ENCODE peak calls at places on chromosomes 16 and 17, in seven cellular contexts. I is LoVo; X is WTC11; K is NCI-H460; H is GM06990; D is activated T-helper 9 cell treated with anti-CD3 and anti-CD28 coated beads, Interleukin-2, amount 50 U/mL, for 16 hours; V is HuH-7. C is an unnamed sample.

GRCh38 chr16:85126731-85127662 is 14.7 kb upstream of the CIBAR2 start:
- DNase-seq in I (no peak), X (peak), K (no peak), H (no peak), D (no peak), V (no peak), C (peak)

GRCh38 chr17:50266384-50267073 is 7.7 kb upstream of the TMEM92 start:
- DNase-seq in I (no peak), X (no peak), K (no peak), H (no peak), D (no peak), V (peak), C (no peak)

GRCh38 chr17:45279898-45280297 is 18.0 kb upstream of the SPATA32 start:
- DNase-seq in I (no peak), X (no peak), K (no peak), H (no peak), D (no peak), V (no peak), C (no peak)

GRCh38 chr16:11524098-11524760 is 62.5 kb downstream of the LITAF start:
- DNase-seq in I (no peak), X (no peak), K (no peak), H (no peak), D (no peak), V (no peak), C (no peak)

GRCh38 chr17:6755281-6755680 is 565 bp upstream of the XAF1 start:
- DNase-seq in I (peak), X (no peak), K (no peak), H (no peak), D (no peak), V (no peak), C (no peak)

GRCh38 chr16:53372942-53373871 is 61.1 kb upstream of the RBL2 start:
- DNase-seq in I (peak), X (peak), K (no peak), H (peak), D (peak), V (no peak), C (peak)

GRCh38 chr17:42183741-42184711 is 1.2 kb downstream of the HCRT start:
- DNase-seq in I (peak), X (peak), K (peak), H (peak), D (peak), V (peak), C (peak)

GRCh38 chr16:54585094-54585493 is 298.5 kb upstream of the IRX3 start:
- DNase-seq in I (no peak), X (no peak), K (no peak), H (no peak), D (no peak), V (no peak), C (peak)

GRCh38 chr17:78022425-78022824 is 63.9 kb downstream of the TNRC6C start:
- DNase-seq in I (no peak), X (no peak), K (no peak), H (no peak), D (no peak), V (no peak), C (no peak)

GRCh38 chr17:50575581-50576210 is 15.2 kb downstream of the CACNA1G start:
- DNase-seq in I (no peak), X (peak), K (no peak), H (no peak), D (no peak), V (no peak), C (peak)

GRCh38 chr17:56629450-56630187 is 36.1 kb downstream of the NOG start:
- DNase-seq in I (no peak), X (peak), K (no peak), H (no peak), D (no peak), V (peak), C (peak)

GRCh38 chr17:37848690-37849616 is 75.3 kb upstream of the TBC1D3K start:
- DNase-seq in I (peak), X (no peak), K (peak), H (peak), D (no peak), V (no peak), C (no peak)

GRCh38 chr17:74805543-74805991 is 29.4 kb upstream of the NAT9 start:
- DNase-seq in I (no peak), X (no peak), K (no peak), H (no peak), D (no peak), V (no peak), C (no peak)

GRCh38 chr17:70961341-70961740 is 792.0 kb downstream of the KCNJ2 start:
- DNase-seq in I (no peak), X (no peak), K (no peak), H (no peak), D (no peak), V (no peak), C (no peak)